ENCODE peak calls at places on chromosome 20, in six cellular contexts. One of them, this sample, is unnamed.

GRCh38 chr20:33393609-33394008 is 7.7 kb downstream of the CDK5RAP1 start:
- DNase-seq in fibroblast of villous mesenchyme: no peak
- DNase-seq in nephron progenitor cell: no peak
- DNase-seq in D721Med: no peak
- DNase-seq in kidney epithelial cell: no peak
- DNase-seq in progenitor cell of endocrine pancreas: no peak
- DNase-seq in this sample: no peak

GRCh38 chr20:37276494-37277252 is 12.8 kb upstream of the MANBAL start:
- DNase-seq in nephron progenitor cell: no peak
- DNase-seq in D721Med: no peak
- DNase-seq in kidney epithelial cell: peak
- DNase-seq in fibroblast of villous mesenchyme: peak
- DNase-seq in progenitor cell of endocrine pancreas: no peak
- DNase-seq in this sample: no peak

GRCh38 chr20:63215101-63216040 is 560 bp downstream of the YTHDF1 start:
- DNase-seq in nephron progenitor cell: peak
- DNase-seq in D721Med: no peak
- DNase-seq in kidney epithelial cell: no peak
- DNase-seq in fibroblast of villous mesenchyme: peak
- DNase-seq in progenitor cell of endocrine pancreas: peak
- DNase-seq in this sample: peak

GRCh38 chr20:37266940-37267683 is 5.5 kb upstream of the GHRH start:
- DNase-seq in nephron progenitor cell: no peak
- DNase-seq in kidney epithelial cell: no peak
- DNase-seq in D721Med: no peak
- DNase-seq in fibroblast of villous mesenchyme: no peak
- DNase-seq in progenitor cell of endocrine pancreas: no peak
- DNase-seq in this sample: no peak

GRCh38 chr20:32355417-32355841 is 2.7 kb upstream of the ASXL1 start:
- DNase-seq in kidney epithelial cell: no peak
- DNase-seq in nephron progenitor cell: no peak
- DNase-seq in fibroblast of villous mesenchyme: no peak
- DNase-seq in D721Med: no peak
- DNase-seq in progenitor cell of endocrine pancreas: no peak
- DNase-seq in this sample: no peak

GRCh38 chr20:25177890-25178321 is 17.6 kb upstream of the ENTPD6 start:
- DNase-seq in D721Med: no peak
- DNase-seq in kidney epithelial cell: no peak
- DNase-seq in nephron progenitor cell: no peak
- DNase-seq in fibroblast of villous mesenchyme: no peak
- DNase-seq in progenitor cell of endocrine pancreas: no peak
- DNase-seq in this sample: no peak

GRCh38 chr20:53739799-53740785 is 146.5 kb upstream of the ZNF217 start:
- DNase-seq in nephron progenitor cell: no peak
- DNase-seq in progenitor cell of endocrine pancreas: no peak
- DNase-seq in fibroblast of villous mesenchyme: peak
- DNase-seq in D721Med: no peak
- DNase-seq in kidney epithelial cell: no peak
- DNase-seq in this sample: no peak

GRCh38 chr20:54172532-54172855 is 1.3 kb downstream of the CYP24A1 start:
- DNase-seq in progenitor cell of endocrine pancreas: no peak
- DNase-seq in fibroblast of villous mesenchyme: no peak
- DNase-seq in kidney epithelial cell: no peak
- DNase-seq in D721Med: no peak
- DNase-seq in nephron progenitor cell: peak
- DNase-seq in this sample: no peak

GRCh38 chr20:53547664-53548239 is 45.9 kb downstream of the ZNF217 start:
- DNase-seq in fibroblast of villous mesenchyme: peak
- DNase-seq in kidney epithelial cell: peak
- DNase-seq in nephron progenitor cell: peak
- DNase-seq in D721Med: peak
- DNase-seq in progenitor cell of endocrine pancreas: peak
- DNase-seq in this sample: peak

GRCh38 chr20:24672181-24672880 is 202.9 kb downstream of the SYNDIG1 start:
- DNase-seq in nephron progenitor cell: no peak
- DNase-seq in fibroblast of villous mesenchyme: no peak
- DNase-seq in kidney epithelial cell: peak
- DNase-seq in progenitor cell of endocrine pancreas: no peak
- DNase-seq in D721Med: no peak
- DNase-seq in this sample: no peak

GRCh38 chr20:34820805-34821578 is 4.5 kb downstream of the NCOA6 start:
- DNase-seq in kidney epithelial cell: no peak
- DNase-seq in D721Med: no peak
- DNase-seq in progenitor cell of endocrine pancreas: no peak
- DNase-seq in fibroblast of villous mesenchyme: no peak
- DNase-seq in nephron progenitor cell: no peak
- DNase-seq in this sample: no peak

GRCh38 chr20:57248132-57248797 is 18.2 kb downstream of the BMP7 start:
- DNase-seq in D721Med: no peak
- DNase-seq in fibroblast of villous mesenchyme: no peak
- DNase-seq in nephron progenitor cell: no peak
- DNase-seq in progenitor cell of endocrine pancreas: no peak
- DNase-seq in kidney epithelial cell: no peak
- DNase-seq in this sample: no peak

GRCh38 chr20:57618766-57619052 is 1.5 kb downstream of the ZBP1 start:
- DNase-seq in progenitor cell of endocrine pancreas: no peak
- DNase-seq in kidney epithelial cell: no peak
- DNase-seq in fibroblast of villous mesenchyme: no peak
- DNase-seq in nephron progenitor cell: no peak
- DNase-seq in D721Med: no peak
- DNase-seq in this sample: no peak

GRCh38 chr20:43939762-43940121 is 25.1 kb downstream of the TOX2 start:
- DNase-seq in D721Med: no peak
- DNase-seq in progenitor cell of endocrine pancreas: no peak
- DNase-seq in fibroblast of villous mesenchyme: no peak
- DNase-seq in kidney epithelial cell: no peak
- DNase-seq in nephron progenitor cell: no peak
- DNase-seq in this sample: no peak

GRCh38 chr20:19758888-19759331 is 852 bp downstream of the RIN2 start:
- DNase-seq in kidney epithelial cell: no peak
- DNase-seq in D721Med: no peak
- DNase-seq in fibroblast of villous mesenchyme: peak
- DNase-seq in nephron progenitor cell: peak
- DNase-seq in progenitor cell of endocrine pancreas: peak
- DNase-seq in this sample: peak

GRCh38 chr20:723756-724155 is 44.5 kb downstream of the SLC52A3 start:
- DNase-seq in nephron progenitor cell: no peak
- DNase-seq in fibroblast of villous mesenchyme: no peak
- DNase-seq in progenitor cell of endocrine pancreas: no peak
- DNase-seq in D721Med: no peak
- DNase-seq in kidney epithelial cell: no peak
- DNase-seq in this sample: no peak

GRCh38 chr20:20744170-20744725 is 31.8 kb upstream of the RALGAPA2 start:
- DNase-seq in progenitor cell of endocrine pancreas: no peak
- DNase-seq in D721Med: no peak
- DNase-seq in kidney epithelial cell: no peak
- DNase-seq in nephron progenitor cell: no peak
- DNase-seq in fibroblast of villous mesenchyme: no peak
- DNase-seq in this sample: no peak

GRCh38 chr20:24894488-24894887 is 54.6 kb upstream of the CST7 start:
- DNase-seq in D721Med: no peak
- DNase-seq in progenitor cell of endocrine pancreas: no peak
- DNase-seq in kidney epithelial cell: no peak
- DNase-seq in fibroblast of villous mesenchyme: no peak
- DNase-seq in nephron progenitor cell: no peak
- DNase-seq in this sample: no peak

GRCh38 chr20:2619961-2620595 is 32.4 kb upstream of the NOP56 start:
- DNase-seq in D721Med: no peak
- DNase-seq in fibroblast of villous mesenchyme: peak
- DNase-seq in progenitor cell of endocrine pancreas: no peak
- DNase-seq in kidney epithelial cell: peak
- DNase-seq in nephron progenitor cell: no peak
- DNase-seq in this sample: no peak

GRCh38 chr20:33862709-33863403 is 51.7 kb downstream of the CHMP4B start:
- DNase-seq in D721Med: peak
- DNase-seq in kidney epithelial cell: no peak
- DNase-seq in progenitor cell of endocrine pancreas: peak
- DNase-seq in nephron progenitor cell: peak
- DNase-seq in fibroblast of villous mesenchyme: peak
- DNase-seq in this sample: peak

GRCh38 chr20:23889775-23890187 is 10.2 kb upstream of the CST5 start:
- DNase-seq in D721Med: no peak
- DNase-seq in nephron progenitor cell: peak
- DNase-seq in fibroblast of villous mesenchyme: peak
- DNase-seq in kidney epithelial cell: peak
- DNase-seq in progenitor cell of endocrine pancreas: peak
- DNase-seq in this sample: peak

GRCh38 chr20:31551581-31552081 is 37.4 kb downstream of the HM13 start:
- DNase-seq in progenitor cell of endocrine pancreas: no peak
- DNase-seq in D721Med: no peak
- DNase-seq in kidney epithelial cell: peak
- DNase-seq in fibroblast of villous mesenchyme: no peak
- DNase-seq in nephron progenitor cell: no peak
- DNase-seq in this sample: no peak

GRCh38 chr20:33567949-33568348 is 78.1 kb downstream of the CBFA2T2 start:
- DNase-seq in D721Med: no peak
- DNase-seq in progenitor cell of endocrine pancreas: no peak
- DNase-seq in nephron progenitor cell: no peak
- DNase-seq in fibroblast of villous mesenchyme: no peak
- DNase-seq in kidney epithelial cell: no peak
- DNase-seq in this sample: no peak

GRCh38 chr20:38941726-38942389 is 15.6 kb downstream of the FAM83D start:
- DNase-seq in D721Med: no peak
- DNase-seq in nephron progenitor cell: no peak
- DNase-seq in progenitor cell of endocrine pancreas: no peak
- DNase-seq in fibroblast of villous mesenchyme: no peak
- DNase-seq in kidney epithelial cell: no peak
- DNase-seq in this sample: no peak

GRCh38 chr20:48624315-48625020 is 203.3 kb downstream of the PREX1 start:
- DNase-seq in progenitor cell of endocrine pancreas: no peak
- DNase-seq in nephron progenitor cell: no peak
- DNase-seq in fibroblast of villous mesenchyme: no peak
- DNase-seq in kidney epithelial cell: no peak
- DNase-seq in D721Med: no peak
- DNase-seq in this sample: no peak

GRCh38 chr20:32368930-32369329 is 10.8 kb downstream of the ASXL1 start:
- DNase-seq in nephron progenitor cell: no peak
- DNase-seq in D721Med: no peak
- DNase-seq in fibroblast of villous mesenchyme: peak
- DNase-seq in kidney epithelial cell: no peak
- DNase-seq in progenitor cell of endocrine pancreas: no peak
- DNase-seq in this sample: no peak

GRCh38 chr20:45066372-45066771 is 34.6 kb downstream of the KCNS1 start:
- DNase-seq in kidney epithelial cell: no peak
- DNase-seq in D721Med: no peak
- DNase-seq in progenitor cell of endocrine pancreas: no peak
- DNase-seq in nephron progenitor cell: no peak
- DNase-seq in fibroblast of villous mesenchyme: peak
- DNase-seq in this sample: no peak

GRCh38 chr20:32737371-32738223 is 5.7 kb downstream of the COMMD7 start:
- DNase-seq in nephron progenitor cell: no peak
- DNase-seq in kidney epithelial cell: no peak
- DNase-seq in progenitor cell of endocrine pancreas: no peak
- DNase-seq in D721Med: no peak
- DNase-seq in fibroblast of villous mesenchyme: peak
- DNase-seq in this sample: no peak

GRCh38 chr20:9359561-9360308 is 154.7 kb upstream of the LAMP5 start:
- DNase-seq in progenitor cell of endocrine pancreas: no peak
- DNase-seq in D721Med: no peak
- DNase-seq in kidney epithelial cell: no peak
- DNase-seq in nephron progenitor cell: peak
- DNase-seq in fibroblast of villous mesenchyme: peak
- DNase-seq in this sample: peak

GRCh38 chr20:2101057-2101934 is at the start of gene STK35:
- DNase-seq in D721Med: no peak
- DNase-seq in fibroblast of villous mesenchyme: peak
- DNase-seq in progenitor cell of endocrine pancreas: no peak
- DNase-seq in nephron progenitor cell: no peak
- DNase-seq in kidney epithelial cell: peak
- DNase-seq in this sample: peak

GRCh38 chr20:64205611-64206026 is 41.4 kb downstream of the MYT1 start:
- DNase-seq in kidney epithelial cell: no peak
- DNase-seq in progenitor cell of endocrine pancreas: no peak
- DNase-seq in D721Med: no peak
- DNase-seq in nephron progenitor cell: no peak
- DNase-seq in fibroblast of villous mesenchyme: no peak
- DNase-seq in this sample: peak

GRCh38 chr20:46406200-46406985 is at the start of gene ELMO2:
- DNase-seq in nephron progenitor cell: peak
- DNase-seq in D721Med: peak
- DNase-seq in kidney epithelial cell: peak
- DNase-seq in fibroblast of villous mesenchyme: peak
- DNase-seq in progenitor cell of endocrine pancreas: peak
- DNase-seq in this sample: peak
- TF ChIP-seq CTCF in nephron progenitor cell: no peak
- TF ChIP-seq CTCF in D721Med: no peak
- TF ChIP-seq CTCF in kidney epithelial cell: no peak
- TF ChIP-seq CTCF in fibroblast of villous mesenchyme: peak
- TF ChIP-seq CTCF in progenitor cell of endocrine pancreas: peak
- TF ChIP-seq CTCF in this sample: peak

GRCh38 chr20:50153500-50154377 is at the start of gene PEDS1:
- DNase-seq in fibroblast of villous mesenchyme: peak
- DNase-seq in D721Med: peak
- DNase-seq in kidney epithelial cell: peak
- DNase-seq in progenitor cell of endocrine pancreas: peak
- DNase-seq in nephron progenitor cell: peak
- DNase-seq in this sample: peak
- TF ChIP-seq CTCF in fibroblast of villous mesenchyme: no peak
- TF ChIP-seq CTCF in D721Med: no peak
- TF ChIP-seq CTCF in kidney epithelial cell: no peak
- TF ChIP-seq CTCF in progenitor cell of endocrine pancreas: peak
- TF ChIP-seq CTCF in nephron progenitor cell: no peak
- TF ChIP-seq CTCF in this sample: no peak

DNA sequence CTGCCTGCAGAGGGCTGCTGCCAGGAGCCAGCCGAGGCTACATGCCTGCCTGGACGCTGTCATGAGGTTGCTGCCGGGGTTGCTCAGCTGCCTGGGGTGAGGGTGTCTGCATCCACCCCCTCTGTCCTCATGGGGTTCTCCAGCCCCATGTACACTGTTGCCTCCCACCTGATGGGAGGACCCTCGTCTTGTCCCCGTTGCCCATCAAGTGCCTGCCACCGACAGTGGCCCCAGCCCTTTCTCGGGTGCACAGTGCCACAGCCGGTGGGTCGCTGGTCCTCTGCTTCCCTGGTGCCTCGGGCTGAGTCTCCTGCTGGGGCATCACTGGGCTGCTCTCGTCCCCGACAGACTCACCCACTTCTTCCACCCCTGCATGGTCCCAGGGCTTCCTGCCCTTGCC is 313.7 kb downstream of the CDH4 start:
- DNase-seq in nephron progenitor cell: no peak
- DNase-seq in progenitor cell of endocrine pancreas: no peak
- DNase-seq in D721Med: no peak
- DNase-seq in kidney epithelial cell: no peak
- DNase-seq in fibroblast of villous mesenchyme: no peak
- DNase-seq in this sample: no peak
- TF ChIP-seq CTCF in nephron progenitor cell: no peak
- TF ChIP-seq CTCF in progenitor cell of endocrine pancreas: no peak
- TF ChIP-seq CTCF in D721Med: no peak
- TF ChIP-seq CTCF in kidney epithelial cell: no peak
- TF ChIP-seq CTCF in fibroblast of villous mesenchyme: no peak
- TF ChIP-seq CTCF in this sample: no peak

GRCh38 chr20:17966432-17967312 is 1.9 kb downstream of the SNX5 start:
- DNase-seq in kidney epithelial cell: no peak
- DNase-seq in D721Med: no peak
- DNase-seq in fibroblast of villous mesenchyme: peak
- DNase-seq in nephron progenitor cell: no peak
- DNase-seq in progenitor cell of endocrine pancreas: no peak
- DNase-seq in this sample: no peak
- TF ChIP-seq CTCF in kidney epithelial cell: peak
- TF ChIP-seq CTCF in D721Med: no peak
- TF ChIP-seq CTCF in fibroblast of villous mesenchyme: peak
- TF ChIP-seq CTCF in nephron progenitor cell: no peak
- TF ChIP-seq CTCF in progenitor cell of endocrine pancreas: peak
- TF ChIP-seq CTCF in this sample: peak

GRCh38 chr20:61253264-61253639 is 1.2 kb downstream of the CDH4 start:
- DNase-seq in progenitor cell of endocrine pancreas: peak
- DNase-seq in nephron progenitor cell: peak
- DNase-seq in fibroblast of villous mesenchyme: peak
- DNase-seq in D721Med: no peak
- DNase-seq in kidney epithelial cell: no peak
- DNase-seq in this sample: peak
- TF ChIP-seq CTCF in progenitor cell of endocrine pancreas: peak
- TF ChIP-seq CTCF in nephron progenitor cell: no peak
- TF ChIP-seq CTCF in fibroblast of villous mesenchyme: peak
- TF ChIP-seq CTCF in D721Med: no peak
- TF ChIP-seq CTCF in kidney epithelial cell: peak
- TF ChIP-seq CTCF in this sample: peak

This sample was measured in neural crest cell.